ENCODE peak calls at places on chromosome 3, in four cellular contexts. I is HCT116, K is astrocyte of the hippocampus, B is Calu3. H is an unnamed sample.
A peak's percentile ranks its signal among the peaks of the same experiment; 100 is the strongest.

GRCh38 chr3:87426916-87427315 is 150.5 kb upstream of the POU1F1 start:
- DNase-seq in I (no peak), K (peak; percentile 41), B (no peak), H (no peak)

GRCh38 chr3:8563146-8563545 is 61.5 kb downstream of the LMCD1 start:
- DNase-seq in I (no peak), K (no peak), B (no peak), H (no peak)

GRCh38 chr3:185722920-185723319 is 101.9 kb downstream of the IGF2BP2 start:
- DNase-seq in I (no peak), K (no peak), B (no peak), H (no peak)

GRCh38 chr3:32705232-32705631 is 20.2 kb downstream of the CNOT10 start:
- DNase-seq in I (no peak), K (no peak), B (no peak), H (no peak)

GRCh38 chr3:197003461-197004385 is 25.9 kb downstream of the MELTF start:
- DNase-seq in I (no peak), K (no peak), B (no peak), H (no peak)

GRCh38 chr3:14440531-14441239 is 38.3 kb downstream of the SLC6A6 start:
- DNase-seq in I (no peak), K (peak; percentile 89), B (peak; percentile 52), H (no peak)

GRCh38 chr3:46845860-46846623 is 17.2 kb downstream of the MYL3 start:
- DNase-seq in I (no peak), K (peak; percentile 93), B (peak; percentile 74), H (peak; percentile 18)

GRCh38 chr3:174667386-174667785 is 191.7 kb upstream of the NAALADL2 start:
- DNase-seq in I (no peak), K (no peak), B (no peak), H (no peak)

GRCh38 chr3:40309439-40309924 is at the start of gene EIF1B:
- DNase-seq in I (peak; percentile 92), K (peak; percentile 99), B (peak; percentile 98), H (peak; percentile 81)

GRCh38 chr3:52277071-52277964 is 1.1 kb downstream of the WDR82 start:
- DNase-seq in I (no peak), K (peak; percentile 77), B (peak; percentile 68), H (no peak)

GRCh38 chr3:28139288-28139687 is 102.1 kb upstream of the CMC1 start:
- DNase-seq in I (no peak), K (no peak), B (no peak), H (no peak)

GRCh38 chr3:96169111-96169510 is 645.3 kb upstream of the EPHA6 start:
- DNase-seq in I (no peak), K (no peak), B (no peak), H (no peak)

GRCh38 chr3:24678441-24678865 is 183.8 kb upstream of the THRB start:
- DNase-seq in I (no peak), K (peak; percentile 76), B (peak; percentile 38), H (peak; percentile 66)

GRCh38 chr3:105062853-105063252 is 303.9 kb upstream of the ALCAM start:
- DNase-seq in I (no peak), K (peak; percentile 38), B (no peak), H (no peak)

GRCh38 chr3:139572847-139573672 is 33.5 kb upstream of the RBP1 start:
- DNase-seq in I (no peak), K (no peak), B (no peak), H (no peak)

GRCh38 chr3:34382859-34383258 is 584.4 kb downstream of the PDCD6IP start:
- DNase-seq in I (no peak), K (peak; percentile 2), B (no peak), H (no peak)

GRCh38 chr3:171123913-171124312 is 97.4 kb upstream of the SLC2A2 start:
- DNase-seq in I (no peak), K (no peak), B (no peak), H (no peak)

GRCh38 chr3:132726341-132726823 is 4.2 kb upstream of the NPHP3 start:
- DNase-seq in I (no peak), K (peak; percentile 51), B (no peak), H (no peak)

GRCh38 chr3:140004271-140004670 is 69.3 kb downstream of the CLSTN2 start:
- DNase-seq in I (no peak), K (no peak), B (no peak), H (no peak)

GRCh38 chr3:69542265-69543079 is 156.6 kb upstream of the FRMD4B start:
- DNase-seq in I (no peak), K (peak; percentile 42), B (no peak), H (no peak)

H was measured in BJ.